ENCODE peak calls at places on chromosomes 1 and 21, in six cellular contexts. D is A172; P is fibroblast of lung; Z is activated T-cell treated with anti-CD3 and anti-CD28 coated beads, Interleukin-2, amount 50 U/mL, for 48 hours; T is mesendoderm; Y is cardiac muscle cell. S is an unnamed sample.

GRCh38 chr21:46634966-46635323 is 529 bp upstream of the PRMT2 start:
- DNase-seq in D (peak; percentile 83), P (peak; percentile 93), Z (no peak), T (peak; percentile 87), Y (peak; percentile 92), S (peak; percentile 54)

GRCh38 chr1:202018476-202019234 is 8.3 kb downstream of the ELF3 start:
- DNase-seq in D (peak; percentile 81), P (no peak), Z (no peak), T (peak; percentile 43), Y (no peak), S (no peak)

GRCh38 chr1:234413975-234414374 is 40.7 kb downstream of the COA6 start:
- DNase-seq in D (no peak), P (no peak), Z (no peak), T (no peak), Y (no peak), S (no peak)

GRCh38 chr21:45954921-45955320 is 26.6 kb upstream of the COL6A1 start:
- DNase-seq in D (no peak), P (no peak), Z (no peak), T (no peak), Y (no peak), S (no peak)

GRCh38 chr1:205576011-205576410 is 55.8 kb downstream of the ELK4 start:
- DNase-seq in D (peak; percentile 46), P (no peak), Z (no peak), T (no peak), Y (no peak), S (no peak)

GRCh38 chr1:246735735-246736134 is 11.5 kb downstream of the SCCPDH start:
- DNase-seq in D (no peak), P (no peak), Z (no peak), T (no peak), Y (no peak), S (no peak)

GRCh38 chr1:161958425-161958824 is 65.2 kb downstream of the OLFML2B start:
- DNase-seq in D (peak; percentile 76), P (no peak), Z (peak; percentile 28), T (no peak), Y (no peak), S (no peak)

GRCh38 chr1:228066416-228066815 is 16.1 kb upstream of the ARF1 start:
- DNase-seq in D (no peak), P (no peak), Z (no peak), T (no peak), Y (no peak), S (no peak)

GRCh38 chr1:50591598-50591997 is 168.4 kb upstream of the DMRTA2 start:
- DNase-seq in D (peak; percentile 3), P (no peak), Z (no peak), T (no peak), Y (no peak), S (no peak)